ENCODE peak calls at places on chromosomes 7 and 10, in nine cellular contexts. U is HEK293T; F is fibroblast of the aortic adventitia; A is body of pancreas; E is suprapubic skin; V is spleen; P is stimulated activated CD8-positive, alpha-beta memory T cell treated with anti-CD3 and anti-CD28 coated beads, Interleukin-15, amount 100 ng/mL, for 1 hour; M is NCI-H2029; N is activated CD8-positive, alpha-beta memory T cell treated with anti-CD3 and anti-CD28 coated beads for 1 hour. R is an unnamed sample.

GRCh38 chr10:132987671-132988571 is 45.6 kb upstream of the CFAP46 start:
- DNase-seq in V (peak; percentile 64), N (no peak), A (no peak), U (no peak), M (no peak), P (no peak), F (peak; percentile 93), E (no peak), R (no peak)

GRCh38 chr10:98030093-98030821 is at the start of gene CRTAC1:
- DNase-seq in M (peak; percentile 36), F (no peak), A (peak; percentile 35), U (peak; percentile 88), V (no peak), P (no peak), E (no peak), N (no peak), R (no peak)

GRCh38 chr10:44416021-44416758 is 31.3 kb upstream of the CXCL12 start:
- DNase-seq in U (no peak), F (peak; percentile 53), E (no peak), M (no peak), A (no peak), P (no peak), V (peak; percentile 38), N (no peak), R (no peak)

GRCh38 chr7:129295015-129295423 is 70.2 kb downstream of the AHCYL2 start:
- DNase-seq in N (no peak), U (no peak), F (peak; percentile 86), M (no peak), E (no peak), P (no peak), A (no peak), V (no peak), R (no peak)

GRCh38 chr7:50653997-50654425 is 88.8 kb upstream of the DDC start:
- DNase-seq in A (peak; percentile 9), V (peak; percentile 44), E (peak; percentile 82), P (no peak), F (peak; percentile 62), M (no peak), U (no peak), N (no peak), R (no peak)

GRCh38 chr10:45261946-45262345 is 53.5 kb downstream of the OR13A1 start:
- DNase-seq in A (no peak), V (no peak), F (no peak), N (no peak), E (no peak), U (no peak), M (no peak), P (no peak), R (no peak)

GRCh38 chr7:21269021-21269420 is 158.9 kb upstream of the SP4 start:
- DNase-seq in E (no peak), N (no peak), V (no peak), A (no peak), U (no peak), P (no peak), F (no peak), M (no peak), R (no peak)

GRCh38 chr10:54318470-54318869 is 482.6 kb downstream of the PCDH15 start:
- DNase-seq in U (no peak), P (no peak), N (no peak), A (no peak), E (no peak), F (no peak), M (no peak), V (no peak), R (no peak)

GRCh38 chr7:2870471-2870941 is 26.4 kb upstream of the GNA12 start:
- DNase-seq in M (peak; percentile 56), U (no peak), A (peak; percentile 24), V (peak; percentile 90), E (peak; percentile 84), F (peak; percentile 61), P (no peak), N (no peak), R (no peak)

GRCh38 chr10:3652886-3653285 is 132.1 kb downstream of the KLF6 start:
- DNase-seq in U (no peak), E (no peak), A (no peak), V (no peak), P (no peak), N (no peak), F (peak; percentile 60), M (no peak), R (no peak)

GRCh38 chr7:48280100-48280499 is 108.8 kb downstream of the ABCA13 start:
- DNase-seq in V (no peak), N (no peak), M (no peak), U (no peak), E (no peak), A (no peak), F (peak; percentile 80), P (no peak), R (no peak)

GRCh38 chr7:66013938-66014337 is 31.9 kb upstream of the GUSB start:
- DNase-seq in E (no peak), A (peak; percentile 14), P (no peak), F (peak; percentile 65), M (no peak), N (no peak), U (peak; percentile 59), V (no peak), R (no peak)

GRCh38 chr10:79316671-79317431 is 30.4 kb upstream of the PPIF start:
- DNase-seq in F (no peak), A (no peak), U (no peak), N (no peak), P (no peak), V (peak; percentile 80), E (no peak), M (no peak), R (no peak)

GRCh38 chr7:129343099-129343700 is 91.0 kb upstream of the STRIP2 start:
- DNase-seq in M (peak; percentile 1), A (no peak), N (no peak), V (no peak), E (no peak), U (peak; percentile 17), F (peak; percentile 72), P (no peak), R (no peak)

GRCh38 chr7:5699951-5700384 is 81.5 kb downstream of the RNF216 start:
- DNase-seq in V (no peak), E (no peak), F (no peak), M (no peak), U (no peak), A (no peak), N (peak; percentile 42), P (peak; percentile 40), R (peak; percentile 26)

GRCh38 chr10:43134126-43134905 is 3.9 kb upstream of the CSGALNACT2 start:
- DNase-seq in P (no peak), U (no peak), N (no peak), F (no peak), A (no peak), V (no peak), E (no peak), M (no peak), R (no peak)

GRCh38 chr7:138784692-138785091 is 13.1 kb upstream of the TMEM213 start:
- DNase-seq in N (no peak), P (no peak), V (no peak), M (peak; percentile 29), E (no peak), U (no peak), F (peak; percentile 4), A (no peak), R (no peak)

GRCh38 chr10:12507165-12507870 is 158.0 kb downstream of the CAMK1D start:
- DNase-seq in P (no peak), N (no peak), F (no peak), V (no peak), M (no peak), A (no peak), U (no peak), E (peak; percentile 9), R (no peak)

GRCh38 chr7:32762894-32763293 is 128.7 kb downstream of the KBTBD2 start:
- DNase-seq in P (no peak), A (no peak), M (no peak), F (no peak), U (no peak), N (no peak), E (no peak), V (no peak), R (no peak)

GRCh38 chr10:129339841-129340240 is 127.2 kb upstream of the MGMT start:
- DNase-seq in A (no peak), U (no peak), N (no peak), F (no peak), V (no peak), P (no peak), E (no peak), M (no peak), R (no peak)

GRCh38 chr10:97278491-97278989 is 13.9 kb downstream of the ARHGAP19 start:
- DNase-seq in U (peak; percentile 59), M (peak; percentile 0), E (no peak), F (peak; percentile 97), A (no peak), V (no peak), N (no peak), P (no peak), R (no peak)

GRCh38 chr10:123580426-123580825 is 85.7 kb upstream of the GPR26 start:
- DNase-seq in N (no peak), A (no peak), E (no peak), U (no peak), V (no peak), M (no peak), F (no peak), P (no peak), R (no peak)

GRCh38 chr10:34295142-34295548 is 520.0 kb downstream of the PARD3 start:
- DNase-seq in P (no peak), V (no peak), F (no peak), U (no peak), A (no peak), N (no peak), M (no peak), E (no peak), R (no peak)

GRCh38 chr7:45978010-45978681 is 57.1 kb upstream of the IGFBP3 start:
- DNase-seq in A (peak; percentile 35), V (no peak), U (no peak), E (no peak), N (no peak), F (peak; percentile 96), M (peak; percentile 44), P (no peak), R (no peak)

GRCh38 chr10:128885573-128886555 is 581.2 kb upstream of the MGMT start:
- DNase-seq in V (no peak), A (no peak), P (no peak), U (no peak), F (no peak), M (no peak), N (no peak), E (no peak), R (no peak)

GRCh38 chr7:156604311-156604710 is 36.3 kb upstream of the RNF32 start:
- DNase-seq in M (no peak), F (no peak), P (no peak), U (no peak), A (no peak), E (no peak), V (no peak), N (no peak), R (no peak)

GRCh38 chr10:114500643-114501042 is 96.3 kb upstream of the AFAP1L2 start:
- DNase-seq in A (no peak), U (no peak), F (no peak), E (no peak), M (no peak), V (no peak), P (no peak), N (no peak), R (no peak)

GRCh38 chr10:93068411-93069244 is 5.1 kb upstream of the CYP26A1 start:
- DNase-seq in E (no peak), U (no peak), P (no peak), V (no peak), M (no peak), F (no peak), N (no peak), A (no peak), R (no peak)

GRCh38 chr10:63634488-63635090 is 113.4 kb downstream of the REEP3 start:
- DNase-seq in E (no peak), P (no peak), F (peak; percentile 31), N (no peak), M (no peak), A (no peak), U (no peak), V (no peak), R (no peak)

GRCh38 chr7:69800495-69800894 is 202.2 kb downstream of the AUTS2 start:
- DNase-seq in N (no peak), E (no peak), V (no peak), F (peak; percentile 51), P (no peak), U (peak; percentile 65), M (peak; percentile 51), A (peak; percentile 14), R (no peak)

GRCh38 chr7:127770870-127771269 is 118.9 kb downstream of the SND1 start:
- DNase-seq in N (no peak), A (no peak), E (no peak), U (no peak), P (no peak), F (peak; percentile 89), M (no peak), V (no peak), R (no peak)

R was measured in GM12891.